ENCODE peak calls at places on chromosomes 1 and 21, in six cellular contexts. T, W, C, Q, U and N are unnamed samples.

GRCh38 chr1:40818264-40818961 is 34.8 kb downstream of the KCNQ4 start:
- DNase-seq in T (peak), W (peak), C (peak), Q (no peak), U (peak), N (peak)

GRCh38 chr1:5577255-5578040 is 414.8 kb downstream of the NPHP4 start:
- DNase-seq in T (no peak), W (no peak), C (no peak), Q (no peak), U (no peak), N (no peak)

GRCh38 chr1:55309786-55310516 is 94.8 kb upstream of the USP24 start:
- DNase-seq in T (no peak), W (no peak), C (no peak), Q (no peak), U (no peak), N (no peak)

GRCh38 chr1:172453607-172454006 is 9.7 kb upstream of the PIGC start:
- DNase-seq in T (no peak), W (no peak), C (no peak), Q (no peak), U (no peak), N (no peak)

GRCh38 chr1:33256335-33256700 is at the start of gene ZNF362:
- DNase-seq in T (peak), W (peak), C (peak), Q (no peak), U (peak), N (peak)

GRCh38 chr1:34283142-34283541 is 106.4 kb downstream of the C1orf94 start:
- DNase-seq in T (no peak), W (no peak), C (no peak), Q (no peak), U (no peak), N (no peak)

GRCh38 chr1:200767326-200767725 is 28.6 kb downstream of the CAMSAP2 start:
- DNase-seq in T (no peak), W (no peak), C (no peak), Q (no peak), U (no peak), N (no peak)

GRCh38 chr1:53081384-53082066 is 19.5 kb downstream of the PODN start:
- DNase-seq in T (no peak), W (no peak), C (no peak), Q (no peak), U (no peak), N (no peak)

GRCh38 chr1:156194300-156194652 is 372 bp downstream of the SLC25A44 start:
- DNase-seq in T (no peak), W (no peak), C (no peak), Q (no peak), U (no peak), N (no peak)

GRCh38 chr1:18597159-18598042 is 33.2 kb upstream of the PAX7 start:
- DNase-seq in T (peak), W (peak), C (peak), Q (peak), U (peak), N (peak)

GRCh38 chr1:14968251-14968812 is 185.2 kb upstream of the TMEM51 start:
- DNase-seq in T (no peak), W (peak), C (peak), Q (peak), U (peak), N (no peak)

GRCh38 chr1:117169871-117170596 is 40.7 kb downstream of the VTCN1 start:
- DNase-seq in T (no peak), W (no peak), C (no peak), Q (no peak), U (no peak), N (no peak)

GRCh38 chr1:20215716-20216115 is 29.4 kb upstream of the PLA2G2C start:
- DNase-seq in T (no peak), W (no peak), C (no peak), Q (no peak), U (no peak), N (no peak)

GRCh38 chr1:77732090-77732489 is 27.6 kb downstream of the USP33 start:
- DNase-seq in T (no peak), W (no peak), C (no peak), Q (no peak), U (no peak), N (no peak)

GRCh38 chr1:188906921-188907641 is 1570.6 kb downstream of the BRINP3 start:
- DNase-seq in T (no peak), W (no peak), C (no peak), Q (no peak), U (no peak), N (no peak)

GRCh38 chr1:162987866-162988265 is 81.3 kb upstream of the RGS4 start:
- DNase-seq in T (no peak), W (no peak), C (no peak), Q (no peak), U (no peak), N (no peak)

GRCh38 chr1:25022361-25023189 is 92.5 kb upstream of the RUNX3 start:
- DNase-seq in T (peak), W (peak), C (peak), Q (peak), U (no peak), N (peak)

GRCh38 chr1:160813215-160813614 is 17.2 kb downstream of the LY9 start:
- DNase-seq in T (no peak), W (no peak), C (no peak), Q (no peak), U (no peak), N (no peak)

GRCh38 chr1:52426391-52426790 is 22.0 kb downstream of the PRPF38A start:
- DNase-seq in T (no peak), W (no peak), C (no peak), Q (no peak), U (no peak), N (no peak)

GRCh38 chr1:200099040-200099439 is 71.5 kb downstream of the NR5A2 start:
- DNase-seq in T (no peak), W (peak), C (no peak), Q (no peak), U (no peak), N (no peak)

GRCh38 chr1:26284597-26285351 is 4.9 kb downstream of the SH3BGRL3 start:
- DNase-seq in T (peak), W (peak), C (peak), Q (peak), U (no peak), N (peak)

GRCh38 chr21:35886887-35887286 is 173.4 kb downstream of the SETD4 start:
- DNase-seq in T (no peak), W (no peak), C (no peak), Q (no peak), U (no peak), N (no peak)

GRCh38 chr1:211812584-211812983 is 18.0 kb downstream of the LPGAT1 start:
- DNase-seq in T (no peak), W (no peak), C (no peak), Q (no peak), U (no peak), N (no peak)

GRCh38 chr1:180646547-180646946 is 14.7 kb downstream of the XPR1 start:
- DNase-seq in T (no peak), W (no peak), C (no peak), Q (no peak), U (no peak), N (no peak)

GRCh38 chr21:45317401-45318145 is 29.9 kb upstream of the POFUT2 start:
- DNase-seq in T (no peak), W (peak), C (no peak), Q (peak), U (peak), N (no peak)

GRCh38 chr1:228646717-228647522 is 88.4 kb upstream of the RHOU start:
- DNase-seq in T (peak), W (no peak), C (no peak), Q (no peak), U (no peak), N (peak)

GRCh38 chr1:119676571-119677206 is 28.6 kb upstream of the ZNF697 start:
- DNase-seq in T (peak), W (peak), C (no peak), Q (peak), U (no peak), N (no peak)

GRCh38 chr1:48035371-48036141 is 38.4 kb upstream of the TRABD2B start:
- DNase-seq in T (no peak), W (no peak), C (peak), Q (no peak), U (no peak), N (no peak)

GRCh38 chr21:38766987-38767722 is 38.6 kb upstream of the ETS2 start:
- DNase-seq in T (no peak), W (peak), C (no peak), Q (no peak), U (no peak), N (peak)

GRCh38 chr1:171220551-171221175 is 27.6 kb upstream of the FMO1 start:
- DNase-seq in T (no peak), W (no peak), C (no peak), Q (no peak), U (no peak), N (no peak)

GRCh38 chr1:92820551-92820950 is 11.3 kb upstream of the RPL5 start:
- DNase-seq in T (no peak), W (no peak), C (no peak), Q (no peak), U (no peak), N (no peak)

GRCh38 chr1:97632776-97633175 is 288.1 kb downstream of the DPYD start:
- DNase-seq in T (no peak), W (no peak), C (no peak), Q (no peak), U (no peak), N (no peak)

GRCh38 chr1:84834419-84835064 is 58.5 kb downstream of the LPAR3 start:
- DNase-seq in T (no peak), W (peak), C (no peak), Q (no peak), U (no peak), N (no peak)

GRCh38 chr1:16076003-16076870 is 2.8 kb upstream of the FAM131C start:
- DNase-seq in T (peak), W (no peak), C (peak), Q (peak), U (no peak), N (no peak)

DNA sequence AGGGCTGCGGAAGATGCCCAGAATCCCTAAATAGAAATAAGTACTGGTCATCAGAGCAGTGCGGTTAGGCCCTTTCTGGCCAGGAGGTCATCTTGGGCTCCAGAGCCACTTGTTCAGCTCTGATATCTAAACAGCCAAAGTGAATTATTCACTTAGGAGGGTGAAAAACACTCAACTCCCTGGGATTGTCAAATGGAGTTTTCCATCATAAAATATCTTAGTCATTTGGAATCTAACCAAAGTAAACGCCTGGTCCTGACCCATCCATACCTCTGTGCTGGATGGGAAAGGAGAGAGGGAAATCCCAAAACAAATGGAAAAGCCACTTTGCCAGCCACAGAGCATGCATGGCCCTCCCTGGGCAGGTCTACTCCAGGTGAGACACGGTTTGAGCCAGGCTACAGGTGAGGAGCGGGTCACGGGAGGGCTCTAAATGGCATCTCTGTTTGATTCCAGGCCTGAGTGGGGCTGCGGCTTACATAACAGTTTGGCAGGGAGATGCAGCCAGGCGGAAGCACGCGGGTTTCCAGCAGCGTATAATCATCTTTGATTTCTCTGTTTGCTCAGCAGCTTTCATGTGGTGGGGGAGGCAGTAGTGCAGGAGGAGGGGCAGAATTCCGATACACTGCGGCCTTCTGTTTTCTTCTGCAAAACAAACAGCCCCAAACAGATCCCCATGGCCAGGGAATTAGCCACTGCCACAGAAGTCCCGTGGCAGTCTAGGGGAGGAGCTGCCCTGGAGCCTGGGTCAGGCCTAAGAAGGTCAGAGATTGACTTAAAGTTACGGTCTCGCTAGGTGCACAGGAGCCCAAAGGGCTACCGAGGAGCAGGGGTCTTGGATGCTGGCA is 59.1 kb upstream of the ZNF648 start:
- DNase-seq in T (peak), W (peak), C (no peak), Q (no peak), U (no peak), N (peak)
- H3K4me3 ChIP-seq in T (no peak), W (no peak), C (no peak), Q (no peak), U (no peak), N (no peak)

DNA sequence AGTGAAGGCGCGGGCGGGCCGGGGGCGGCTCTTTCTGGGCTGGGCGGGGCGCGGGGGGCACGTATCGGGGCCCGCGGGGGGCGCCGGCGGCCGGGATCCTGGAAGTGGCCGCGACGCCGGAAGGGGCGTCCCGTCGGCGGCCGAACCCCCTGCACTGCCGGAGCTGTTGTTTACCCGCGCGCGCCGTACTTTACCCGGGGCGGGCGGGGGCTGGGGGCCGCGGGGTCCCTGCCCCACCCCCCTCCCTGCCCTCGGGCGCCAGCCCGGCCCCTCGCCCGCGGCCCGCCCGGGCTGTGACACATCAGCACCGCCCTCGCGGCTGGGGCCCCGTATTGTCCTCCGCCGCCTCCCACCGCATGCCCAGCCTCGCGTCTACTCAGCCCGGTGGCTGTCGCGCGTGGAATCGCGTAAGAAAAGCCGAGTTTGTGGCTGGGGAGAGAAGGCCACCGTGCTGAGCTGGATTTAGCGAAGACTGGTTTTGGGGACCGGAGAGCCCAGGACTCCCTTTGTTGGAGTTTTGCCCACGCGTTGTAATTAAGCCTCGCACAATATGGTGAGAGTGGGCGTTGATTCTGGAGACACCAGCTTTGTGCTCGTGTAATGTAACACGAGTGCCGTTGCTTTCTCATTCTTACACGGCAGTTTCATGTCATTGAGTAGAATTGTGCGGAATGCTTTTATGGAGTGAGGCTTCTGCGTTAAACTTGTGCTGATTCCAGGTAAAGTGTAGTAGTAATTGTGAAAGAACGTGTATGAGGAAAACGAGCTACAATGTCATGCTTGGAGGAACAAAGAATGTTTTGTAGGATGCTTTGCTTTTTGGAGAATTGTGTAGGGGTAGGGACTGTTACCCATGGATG is 554 bp downstream of the BACH1 start:
- DNase-seq in T (peak), W (peak), C (peak), Q (peak), U (peak), N (peak)
- TF ChIP-seq POLR2A in T (no peak), W (no peak), C (no peak), Q (no peak), U (no peak), N (no peak)

GRCh38 chr1:198400063-198400462 is 140.4 kb downstream of the ATP6V1G3 start:
- DNase-seq in T (no peak), W (no peak), C (no peak), Q (no peak), U (no peak), N (no peak)

GRCh38 chr1:198397208-198397808 is 143.2 kb downstream of the ATP6V1G3 start:
- DNase-seq in T (no peak), W (no peak), C (no peak), Q (no peak), U (no peak), N (no peak)

GRCh38 chr1:198399452-198399851 is 141.0 kb downstream of the ATP6V1G3 start:
- DNase-seq in T (no peak), W (no peak), C (no peak), Q (no peak), U (no peak), N (no peak)
- TF ChIP-seq CTCF in T (no peak), W (no peak), C (no peak), Q (no peak), U (no peak), N (no peak)

DNA sequence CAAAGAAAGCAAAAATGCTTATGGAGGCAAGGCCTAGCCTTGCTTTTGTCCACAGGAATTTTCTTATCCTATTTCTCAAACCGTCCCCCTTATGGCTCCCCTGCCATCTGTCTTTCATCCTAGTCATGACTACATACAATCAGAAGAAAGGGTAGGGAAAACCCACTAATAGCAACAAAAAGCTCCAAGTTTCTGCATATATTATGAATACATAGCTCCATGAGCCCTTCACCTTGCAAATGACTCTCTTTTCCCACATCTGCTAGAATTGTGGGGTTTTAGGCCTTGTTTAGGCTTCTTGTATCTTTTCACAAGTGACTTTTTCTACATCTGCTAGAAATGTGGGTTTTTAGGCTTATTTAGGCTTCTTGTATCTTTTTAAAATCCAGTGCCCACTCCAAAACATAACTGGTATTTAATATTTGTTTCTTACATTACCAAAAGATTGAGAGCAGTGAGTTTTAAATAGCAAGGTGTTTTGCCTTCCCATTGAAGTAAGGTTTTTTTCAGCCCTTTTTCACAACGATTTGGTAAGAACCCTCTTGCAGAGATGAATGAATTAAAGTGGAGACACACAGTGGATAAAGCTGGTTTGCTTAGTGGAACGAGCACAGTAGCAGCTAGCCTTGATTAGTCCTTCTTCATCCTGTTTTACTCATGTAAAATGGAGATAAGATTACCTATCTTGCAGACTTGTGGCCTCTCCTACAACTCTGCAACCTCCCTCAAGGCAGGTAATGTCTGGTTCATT is 4.4 kb downstream of the GADD45A start:
- DNase-seq in T (no peak), W (no peak), C (no peak), Q (no peak), U (no peak), N (no peak)
- H3K4me3 ChIP-seq in T (no peak), W (no peak), C (no peak), Q (no peak), U (no peak), N (no peak)

GRCh38 chr1:221741971-221742554 is at the start of gene DUSP10:
- DNase-seq in T (peak), W (peak), C (peak), Q (peak), U (peak), N (peak)
- TF ChIP-seq POLR2A in T (peak), W (peak), C (no peak), Q (peak), U (peak), N (peak)

GRCh38 chr1:224769987-224770693 is 154.0 kb downstream of the CNIH3 start:
- DNase-seq in T (no peak), W (no peak), C (no peak), Q (no peak), U (no peak), N (no peak)

GRCh38 chr1:224768971-224769370 is 152.9 kb downstream of the CNIH3 start:
- DNase-seq in T (no peak), W (no peak), C (no peak), Q (no peak), U (no peak), N (no peak)

GRCh38 chr1:224779491-224780020 is 149.9 kb upstream of the DNAH14 start:
- DNase-seq in T (no peak), W (no peak), C (no peak), Q (no peak), U (no peak), N (no peak)

GRCh38 chr1:224773646-224774045 is 155.8 kb upstream of the DNAH14 start:
- DNase-seq in T (no peak), W (no peak), C (no peak), Q (no peak), U (no peak), N (no peak)

GRCh38 chr1:224774378-224774777 is 155.1 kb upstream of the DNAH14 start:
- DNase-seq in T (no peak), W (no peak), C (no peak), Q (no peak), U (no peak), N (no peak)
- TF ChIP-seq CTCF in T (no peak), W (no peak), C (no peak), Q (no peak), U (no peak), N (no peak)